ENCODE peak calls at places on chromosomes 7 and 10, in ten cellular contexts. One of them, this sample, is unnamed.

GRCh38 chr10:11439523-11440053 is 171.9 kb downstream of the USP6NL start:
- DNase-seq in tibial nerve: no peak
- DNase-seq in kidney epithelial cell: no peak
- DNase-seq in hepatocyte: no peak
- DNase-seq in HFF-Myc: no peak
- DNase-seq in Peyer's patch: no peak
- DNase-seq in SK-N-SH: no peak
- DNase-seq in GM13977: no peak
- DNase-seq in neural progenitor cell: no peak
- DNase-seq in GM23338: no peak
- DNase-seq in this sample: no peak

GRCh38 chr7:51021906-51022570 is 239.3 kb upstream of the GRB10 start:
- DNase-seq in tibial nerve: no peak
- DNase-seq in kidney epithelial cell: no peak
- DNase-seq in hepatocyte: no peak
- DNase-seq in HFF-Myc: no peak
- DNase-seq in Peyer's patch: no peak
- DNase-seq in SK-N-SH: no peak
- DNase-seq in GM13977: no peak
- DNase-seq in neural progenitor cell: no peak
- DNase-seq in GM23338: no peak
- DNase-seq in this sample: no peak

GRCh38 chr7:604038-604883 is 84.6 kb upstream of the PDGFA start:
- DNase-seq in tibial nerve: peak
- DNase-seq in kidney epithelial cell: no peak
- DNase-seq in hepatocyte: no peak
- DNase-seq in HFF-Myc: peak
- DNase-seq in Peyer's patch: peak
- DNase-seq in SK-N-SH: no peak
- DNase-seq in GM13977: peak
- DNase-seq in neural progenitor cell: no peak
- DNase-seq in GM23338: no peak
- DNase-seq in this sample: peak

GRCh38 chr7:150322114-150322832 is 882 bp upstream of the LRRC61 start:
- DNase-seq in tibial nerve: no peak
- DNase-seq in kidney epithelial cell: no peak
- DNase-seq in hepatocyte: no peak
- DNase-seq in HFF-Myc: no peak
- DNase-seq in Peyer's patch: no peak
- DNase-seq in SK-N-SH: no peak
- DNase-seq in GM13977: no peak
- DNase-seq in neural progenitor cell: no peak
- DNase-seq in GM23338: no peak
- DNase-seq in this sample: no peak

GRCh38 chr10:52239771-52240170 is 74.3 kb upstream of the DKK1 start:
- DNase-seq in tibial nerve: no peak
- DNase-seq in kidney epithelial cell: no peak
- DNase-seq in hepatocyte: no peak
- DNase-seq in HFF-Myc: no peak
- DNase-seq in Peyer's patch: no peak
- DNase-seq in SK-N-SH: no peak
- DNase-seq in GM13977: no peak
- DNase-seq in neural progenitor cell: no peak
- DNase-seq in GM23338: no peak
- DNase-seq in this sample: no peak

GRCh38 chr7:16833373-16833772 is 28.6 kb upstream of the AGR2 start:
- DNase-seq in tibial nerve: no peak
- DNase-seq in kidney epithelial cell: no peak
- DNase-seq in hepatocyte: no peak
- DNase-seq in HFF-Myc: no peak
- DNase-seq in Peyer's patch: no peak
- DNase-seq in SK-N-SH: no peak
- DNase-seq in GM13977: no peak
- DNase-seq in neural progenitor cell: no peak
- DNase-seq in GM23338: no peak
- DNase-seq in this sample: no peak

GRCh38 chr7:936131-937054 is 18.1 kb downstream of the ADAP1 start:
- DNase-seq in tibial nerve: no peak
- DNase-seq in kidney epithelial cell: no peak
- DNase-seq in hepatocyte: peak
- DNase-seq in HFF-Myc: no peak
- DNase-seq in Peyer's patch: peak
- DNase-seq in SK-N-SH: no peak
- DNase-seq in GM13977: peak
- DNase-seq in neural progenitor cell: no peak
- DNase-seq in GM23338: no peak
- DNase-seq in this sample: peak

GRCh38 chr10:5694573-5694972 is 9.9 kb downstream of the TASOR2 start:
- DNase-seq in tibial nerve: no peak
- DNase-seq in kidney epithelial cell: no peak
- DNase-seq in hepatocyte: no peak
- DNase-seq in HFF-Myc: no peak
- DNase-seq in Peyer's patch: no peak
- DNase-seq in SK-N-SH: peak
- DNase-seq in GM13977: no peak
- DNase-seq in neural progenitor cell: no peak
- DNase-seq in GM23338: no peak
- DNase-seq in this sample: no peak

GRCh38 chr7:36277247-36277542 is 112.5 kb upstream of the ANLN start:
- DNase-seq in tibial nerve: no peak
- DNase-seq in kidney epithelial cell: no peak
- DNase-seq in hepatocyte: no peak
- DNase-seq in HFF-Myc: no peak
- DNase-seq in Peyer's patch: peak
- DNase-seq in SK-N-SH: no peak
- DNase-seq in GM13977: no peak
- DNase-seq in neural progenitor cell: no peak
- DNase-seq in GM23338: no peak
- DNase-seq in this sample: no peak

GRCh38 chr7:126445991-126446390 is 806.8 kb downstream of the GRM8 start:
- DNase-seq in tibial nerve: no peak
- DNase-seq in kidney epithelial cell: no peak
- DNase-seq in hepatocyte: no peak
- DNase-seq in HFF-Myc: no peak
- DNase-seq in Peyer's patch: no peak
- DNase-seq in SK-N-SH: no peak
- DNase-seq in GM13977: no peak
- DNase-seq in neural progenitor cell: no peak
- DNase-seq in GM23338: no peak
- DNase-seq in this sample: no peak

GRCh38 chr10:29243750-29244149 is 45.1 kb upstream of the LYZL1 start:
- DNase-seq in tibial nerve: no peak
- DNase-seq in kidney epithelial cell: no peak
- DNase-seq in hepatocyte: no peak
- DNase-seq in HFF-Myc: no peak
- DNase-seq in Peyer's patch: no peak
- DNase-seq in SK-N-SH: no peak
- DNase-seq in GM13977: no peak
- DNase-seq in neural progenitor cell: peak
- DNase-seq in GM23338: peak
- DNase-seq in this sample: no peak

DNA sequence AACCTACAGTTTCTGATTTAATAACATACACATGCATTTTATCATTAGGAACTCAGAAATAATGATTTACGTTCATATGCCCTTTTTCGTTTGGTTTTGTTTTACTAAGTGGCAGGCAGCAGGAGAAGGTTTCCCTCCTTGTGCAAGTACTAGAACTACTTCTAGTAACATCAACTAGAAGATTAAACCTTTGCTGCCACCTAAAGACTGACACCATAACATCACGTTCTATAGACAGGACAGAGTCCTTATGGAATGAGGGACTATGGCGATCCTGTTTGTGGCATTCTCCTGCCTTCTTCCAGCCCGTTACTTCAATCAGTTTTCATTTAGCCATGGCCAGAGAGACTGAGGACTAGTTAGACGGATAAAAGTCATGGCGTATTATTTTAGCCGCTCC is 53.2 kb downstream of the GAD2 start:
- DNase-seq in tibial nerve: no peak
- DNase-seq in kidney epithelial cell: peak
- DNase-seq in hepatocyte: peak
- DNase-seq in HFF-Myc: no peak
- DNase-seq in Peyer's patch: no peak
- DNase-seq in SK-N-SH: peak
- DNase-seq in GM13977: peak
- DNase-seq in neural progenitor cell: peak
- DNase-seq in GM23338: peak
- DNase-seq in this sample: peak
- TF ChIP-seq CTCF in tibial nerve: no peak
- TF ChIP-seq CTCF in kidney epithelial cell: peak
- TF ChIP-seq CTCF in hepatocyte: peak
- TF ChIP-seq CTCF in HFF-Myc: no peak
- TF ChIP-seq CTCF in Peyer's patch: no peak
- TF ChIP-seq CTCF in SK-N-SH: peak
- TF ChIP-seq CTCF in GM13977: peak
- TF ChIP-seq CTCF in neural progenitor cell: peak
- TF ChIP-seq CTCF in GM23338: peak
- TF ChIP-seq CTCF in this sample: peak

GRCh38 chr10:113158183-113158582 is 208.1 kb downstream of the TCF7L2 start:
- DNase-seq in tibial nerve: no peak
- DNase-seq in kidney epithelial cell: no peak
- DNase-seq in hepatocyte: no peak
- DNase-seq in HFF-Myc: no peak
- DNase-seq in Peyer's patch: no peak
- DNase-seq in SK-N-SH: peak
- DNase-seq in GM13977: no peak
- DNase-seq in neural progenitor cell: no peak
- DNase-seq in GM23338: peak
- DNase-seq in this sample: no peak

GRCh38 chr10:113148899-113149298 is 198.9 kb downstream of the TCF7L2 start:
- DNase-seq in tibial nerve: no peak
- DNase-seq in kidney epithelial cell: no peak
- DNase-seq in hepatocyte: no peak
- DNase-seq in HFF-Myc: no peak
- DNase-seq in Peyer's patch: no peak
- DNase-seq in SK-N-SH: no peak
- DNase-seq in GM13977: no peak
- DNase-seq in neural progenitor cell: no peak
- DNase-seq in GM23338: no peak
- DNase-seq in this sample: no peak

GRCh38 chr10:113151178-113151577 is 201.1 kb downstream of the TCF7L2 start:
- DNase-seq in tibial nerve: no peak
- DNase-seq in kidney epithelial cell: no peak
- DNase-seq in hepatocyte: no peak
- DNase-seq in HFF-Myc: no peak
- DNase-seq in Peyer's patch: no peak
- DNase-seq in SK-N-SH: no peak
- DNase-seq in GM13977: no peak
- DNase-seq in neural progenitor cell: no peak
- DNase-seq in GM23338: no peak
- DNase-seq in this sample: no peak

GRCh38 chr10:113159563-113159962 is 209.5 kb downstream of the TCF7L2 start:
- DNase-seq in tibial nerve: no peak
- DNase-seq in kidney epithelial cell: no peak
- DNase-seq in hepatocyte: no peak
- DNase-seq in HFF-Myc: no peak
- DNase-seq in Peyer's patch: no peak
- DNase-seq in SK-N-SH: no peak
- DNase-seq in GM13977: no peak
- DNase-seq in neural progenitor cell: no peak
- DNase-seq in GM23338: no peak
- DNase-seq in this sample: no peak

GRCh38 chr10:113153493-113154127 is 203.6 kb downstream of the TCF7L2 start:
- DNase-seq in tibial nerve: no peak
- DNase-seq in kidney epithelial cell: no peak
- DNase-seq in hepatocyte: no peak
- DNase-seq in HFF-Myc: peak
- DNase-seq in Peyer's patch: no peak
- DNase-seq in SK-N-SH: no peak
- DNase-seq in GM13977: no peak
- DNase-seq in neural progenitor cell: no peak
- DNase-seq in GM23338: no peak
- DNase-seq in this sample: no peak
- TF ChIP-seq CTCF in tibial nerve: no peak
- TF ChIP-seq CTCF in kidney epithelial cell: no peak
- TF ChIP-seq CTCF in hepatocyte: no peak
- TF ChIP-seq CTCF in HFF-Myc: no peak
- TF ChIP-seq CTCF in Peyer's patch: no peak
- TF ChIP-seq CTCF in SK-N-SH: no peak
- TF ChIP-seq CTCF in GM13977: no peak
- TF ChIP-seq CTCF in neural progenitor cell: no peak
- TF ChIP-seq CTCF in GM23338: no peak
- TF ChIP-seq CTCF in this sample: no peak

DNA sequence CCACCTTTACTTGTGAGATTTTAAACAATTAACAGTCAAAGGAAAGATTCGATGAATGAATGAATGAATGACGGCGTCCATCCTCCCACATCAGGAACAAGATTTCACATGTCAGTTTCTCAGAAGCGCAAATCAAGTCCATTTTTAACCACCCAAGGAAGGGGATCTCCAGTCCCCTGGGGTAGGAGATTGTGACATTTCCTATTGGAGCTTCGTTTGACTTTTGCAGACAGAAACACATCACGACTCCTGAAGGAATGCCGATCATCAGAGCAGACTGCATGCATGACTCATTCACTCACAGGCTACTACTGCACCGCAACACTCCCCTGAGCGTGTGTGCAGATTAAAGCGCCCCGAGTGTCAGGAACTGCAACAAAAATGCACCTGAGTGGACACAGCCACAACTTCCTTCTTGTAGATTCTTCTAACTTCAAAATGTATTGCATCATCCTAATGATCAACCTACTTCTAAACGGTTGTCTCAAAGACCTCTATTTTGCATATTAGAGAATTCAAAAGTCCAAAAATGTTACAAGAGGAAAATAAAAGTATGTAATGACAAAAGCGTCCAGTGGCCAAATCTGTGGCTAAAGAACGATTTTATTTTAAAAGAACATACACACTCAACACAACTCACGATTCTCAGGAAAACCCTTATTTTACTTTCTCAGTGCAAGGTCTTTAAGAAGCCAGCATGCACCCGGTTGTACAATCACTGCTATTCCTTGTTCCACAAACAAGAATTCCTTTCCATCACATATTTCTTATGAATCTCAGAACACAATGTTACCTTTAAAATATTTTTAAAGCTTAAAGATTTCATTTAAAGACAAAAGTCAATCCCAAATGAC is 172.6 kb downstream of the FAM107B start:
- DNase-seq in tibial nerve: no peak
- DNase-seq in kidney epithelial cell: peak
- DNase-seq in hepatocyte: peak
- DNase-seq in HFF-Myc: no peak
- DNase-seq in Peyer's patch: peak
- DNase-seq in SK-N-SH: no peak
- DNase-seq in GM13977: peak
- DNase-seq in neural progenitor cell: no peak
- DNase-seq in GM23338: no peak
- DNase-seq in this sample: peak
- TF ChIP-seq CTCF in tibial nerve: no peak
- TF ChIP-seq CTCF in kidney epithelial cell: no peak
- TF ChIP-seq CTCF in hepatocyte: no peak
- TF ChIP-seq CTCF in HFF-Myc: no peak
- TF ChIP-seq CTCF in Peyer's patch: peak
- TF ChIP-seq CTCF in SK-N-SH: no peak
- TF ChIP-seq CTCF in GM13977: peak
- TF ChIP-seq CTCF in neural progenitor cell: no peak
- TF ChIP-seq CTCF in GM23338: no peak
- TF ChIP-seq CTCF in this sample: no peak

DNA sequence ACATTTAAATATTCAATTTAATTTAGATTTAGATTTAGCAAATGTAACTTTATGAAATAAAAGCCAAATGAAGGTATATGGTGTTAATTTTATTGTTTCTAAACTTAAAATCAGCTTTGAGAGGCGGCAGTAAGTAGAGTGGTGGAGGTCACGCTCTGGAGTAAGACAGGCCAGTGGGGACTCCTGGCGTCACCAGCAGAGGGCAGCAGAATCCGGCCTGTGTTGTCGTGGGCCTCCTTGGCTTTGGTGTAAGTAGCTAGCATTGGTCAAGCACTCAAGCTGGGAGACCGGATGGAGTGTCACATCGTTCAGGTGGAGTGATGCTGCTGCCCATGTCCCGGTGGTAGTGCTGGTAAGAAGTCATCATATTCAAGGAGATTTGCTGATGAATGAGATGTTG is 98.7 kb upstream of the DNAJB6 start:
- DNase-seq in tibial nerve: no peak
- DNase-seq in kidney epithelial cell: no peak
- DNase-seq in hepatocyte: no peak
- DNase-seq in HFF-Myc: no peak
- DNase-seq in Peyer's patch: no peak
- DNase-seq in SK-N-SH: peak
- DNase-seq in GM13977: no peak
- DNase-seq in neural progenitor cell: no peak
- DNase-seq in GM23338: peak
- DNase-seq in this sample: no peak
- TF ChIP-seq CTCF in tibial nerve: no peak
- TF ChIP-seq CTCF in kidney epithelial cell: peak
- TF ChIP-seq CTCF in hepatocyte: no peak
- TF ChIP-seq CTCF in HFF-Myc: peak
- TF ChIP-seq CTCF in Peyer's patch: no peak
- TF ChIP-seq CTCF in SK-N-SH: peak
- TF ChIP-seq CTCF in GM13977: peak
- TF ChIP-seq CTCF in neural progenitor cell: peak
- TF ChIP-seq CTCF in GM23338: peak
- TF ChIP-seq CTCF in this sample: peak

This sample was measured in GM10248.